ENCODE peak calls at places on chromosomes 1 and 21, in five cellular contexts. K is HCT116, F is K562, A is GM12878, W is HepG2. Z is an unnamed sample.

GRCh38 chr1:245091818-245092637 is 62.8 kb upstream of the KIF26B start:
- DNase-seq in W (peak), F (peak), A (no peak), K (peak), Z (peak)

GRCh38 chr1:198563578-198563977 is 23.1 kb upstream of the ATP6V1G3 start:
- DNase-seq in W (no peak), F (no peak), K (no peak), A (no peak), Z (no peak)

GRCh38 chr1:214593158-214593557 is 9.8 kb upstream of the CENPF start:
- DNase-seq in A (no peak), K (no peak), W (no peak), F (no peak), Z (no peak)

GRCh38 chr1:177913762-177914540 is 55.9 kb downstream of the SEC16B start:
- DNase-seq in A (no peak), F (no peak), W (peak), K (peak), Z (peak)

GRCh38 chr1:207869859-207870258 is 41.1 kb downstream of the CD34 start:
- DNase-seq in W (no peak), F (no peak), K (no peak), A (no peak), Z (no peak)

GRCh38 chr1:236280438-236281285 is 1.1 kb downstream of the ERO1B start:
- DNase-seq in A (no peak), F (no peak), W (no peak), K (no peak), Z (peak)

GRCh38 chr21:41217656-41218380 is 49.9 kb downstream of the BACE2 start:
- DNase-seq in A (no peak), W (no peak), F (peak), K (no peak), Z (no peak)

GRCh38 chr1:150813028-150813707 is 5.1 kb upstream of the CTSK start:
- DNase-seq in W (peak), F (peak), A (no peak), K (peak), Z (peak)

GRCh38 chr1:25451903-25452302 is 21.2 kb downstream of the MACO1 start:
- DNase-seq in F (no peak), W (no peak), A (no peak), K (no peak), Z (no peak)

GRCh38 chr1:220451541-220451940 is 76.4 kb upstream of the MARK1 start:
- DNase-seq in W (peak), A (no peak), F (no peak), K (no peak), Z (no peak)

GRCh38 chr1:82927753-82928152 is 1071.2 kb downstream of the TTLL7 start:
- DNase-seq in W (no peak), F (no peak), K (no peak), A (no peak), Z (no peak)

GRCh38 chr1:153566414-153567371 is 1.0 kb upstream of the S100A2 start:
- DNase-seq in A (peak), F (peak), W (peak), K (peak), Z (peak)

GRCh38 chr1:230280906-230281413 is 145.2 kb downstream of the PGBD5 start:
- DNase-seq in F (no peak), W (no peak), K (no peak), A (no peak), Z (no peak)

GRCh38 chr21:44989943-44990780 is 50.3 kb downstream of the SLX9 start:
- DNase-seq in A (no peak), W (no peak), F (no peak), K (no peak), Z (peak)

GRCh38 chr21:15706686-15707085 is 23.1 kb upstream of the USP25 start:
- DNase-seq in W (no peak), A (no peak), K (peak), F (no peak), Z (no peak)

GRCh38 chr1:211944733-211945500 is 90.4 kb downstream of the INTS7 start:
- DNase-seq in K (no peak), W (peak), A (no peak), F (no peak), Z (no peak)

GRCh38 chr1:26081267-26082019 is 14.0 kb upstream of the TRIM63 start:
- DNase-seq in A (no peak), F (peak), K (no peak), W (no peak), Z (no peak)

GRCh38 chr1:8891405-8891804 is 12.9 kb upstream of the ENO1 start:
- DNase-seq in W (no peak), F (no peak), K (no peak), A (no peak), Z (no peak)

GRCh38 chr1:193284219-193284618 is 97.8 kb upstream of the B3GALT2 start:
- DNase-seq in A (no peak), K (no peak), F (no peak), W (no peak), Z (no peak)

GRCh38 chr1:1358433-1359201 is at the start of gene MXRA8:
- DNase-seq in W (peak), A (no peak), K (no peak), F (peak), Z (no peak)

GRCh38 chr1:228262475-228262874 is 54.6 kb downstream of the OBSCN start:
- DNase-seq in K (no peak), A (no peak), F (no peak), W (no peak), Z (no peak)

GRCh38 chr21:44657635-44658183 is at the start of gene KRTAP12-3:
- DNase-seq in A (no peak), F (no peak), W (no peak), K (no peak), Z (no peak)

GRCh38 chr1:244207042-244207934 is 156.2 kb downstream of the ZBTB18 start:
- DNase-seq in F (no peak), K (no peak), W (no peak), A (no peak), Z (no peak)

GRCh38 chr1:19517017-19517416 is 31.7 kb upstream of the CAPZB start:
- DNase-seq in K (no peak), A (no peak), W (no peak), F (no peak), Z (no peak)

GRCh38 chr21:19540287-19540686 is 1136.7 kb upstream of the TMPRSS15 start:
- DNase-seq in W (no peak), A (no peak), K (no peak), F (peak), Z (no peak)

GRCh38 chr1:169367096-169367685 is 406 bp downstream of the NME7 start:
- DNase-seq in F (no peak), A (no peak), K (no peak), W (no peak), Z (peak)

GRCh38 chr1:153792631-153793041 is 17.4 kb downstream of the SLC27A3 start:
- DNase-seq in W (no peak), A (no peak), F (no peak), K (no peak), Z (no peak)

GRCh38 chr1:32816676-32817158 is 441 bp downstream of the YARS1 start:
- DNase-seq in W (peak), K (no peak), A (no peak), F (peak), Z (peak)

GRCh38 chr1:102190429-102190828 is 193.7 kb upstream of the OLFM3 start:
- DNase-seq in W (no peak), F (no peak), A (no peak), K (no peak), Z (no peak)

GRCh38 chr21:44888581-44889550 is 15.4 kb upstream of the PTTG1IP start:
- DNase-seq in K (no peak), A (no peak), W (no peak), F (no peak), Z (no peak)

GRCh38 chr1:220573836-220574235 is 45.9 kb downstream of the MARK1 start:
- DNase-seq in F (no peak), K (no peak), W (no peak), A (no peak), Z (no peak)

GRCh38 chr21:44539031-44539430 is 964 bp downstream of the KRTAP10-1 start:
- DNase-seq in W (no peak), K (no peak), A (no peak), F (no peak), Z (no peak)

GRCh38 chr1:176241385-176242015 is 34.4 kb upstream of the COP1 start:
- DNase-seq in F (no peak), K (peak), W (no peak), A (no peak), Z (no peak)

GRCh38 chr1:58921751-58922150 is 137.9 kb upstream of the JUN start:
- DNase-seq in F (no peak), K (no peak), W (no peak), A (no peak), Z (no peak)

GRCh38 chr1:53697671-53698380 is 41.1 kb downstream of the GLIS1 start:
- DNase-seq in K (no peak), A (no peak), F (no peak), W (no peak), Z (no peak)

GRCh38 chr1:20558180-20558579 is 5.8 kb downstream of the FAM43B start:
- DNase-seq in A (no peak), W (no peak), K (no peak), F (no peak), Z (no peak)

GRCh38 chr1:11502516-11502915 is 23.6 kb downstream of the DISP3 start:
- DNase-seq in W (no peak), K (no peak), A (no peak), F (no peak), Z (no peak)

GRCh38 chr1:11501491-11501897 is 22.5 kb downstream of the DISP3 start:
- DNase-seq in F (no peak), W (no peak), K (no peak), A (no peak), Z (no peak)

GRCh38 chr1:11499825-11500331 is 20.9 kb downstream of the DISP3 start:
- DNase-seq in K (no peak), A (no peak), F (no peak), W (no peak), Z (peak)

GRCh38 chr1:11500881-11501280 is 21.9 kb downstream of the DISP3 start:
- DNase-seq in W (no peak), F (no peak), K (no peak), A (no peak), Z (no peak)

GRCh38 chr1:11501906-11502485 is 23.0 kb downstream of the DISP3 start:
- DNase-seq in F (no peak), W (no peak), K (no peak), A (no peak), Z (no peak)
- TF ChIP-seq REST in F (no peak), W (no peak), K (no peak), A (no peak), Z (no peak)

GRCh38 chr1:13807213-13807612 is 107.2 kb downstream of the PRDM2 start:
- DNase-seq in F (peak), A (no peak), W (peak), K (peak), Z (peak)
- TF ChIP-seq ZBTB33 in F (no peak), A (no peak), W (no peak), K (no peak), Z (no peak)

GRCh38 chr1:210259496-210259895 is 26.9 kb downstream of the SERTAD4 start:
- DNase-seq in F (no peak), A (no peak), W (no peak), K (no peak), Z (no peak)
- TF ChIP-seq REST in F (no peak), A (no peak), W (no peak), K (no peak), Z (no peak)

GRCh38 chr1:206713070-206713469 is 28.4 kb downstream of the MAPKAPK2 start:
- DNase-seq in K (no peak), W (no peak), F (no peak), A (no peak), Z (no peak)
- TF ChIP-seq ZBTB33 in K (no peak), W (no peak), F (no peak), A (no peak), Z (no peak)

GRCh38 chr21:25801217-25802015 is 66.6 kb downstream of the GABPA start:
- DNase-seq in K (peak), F (peak), A (peak), W (peak), Z (peak)
- TF ChIP-seq REST in K (no peak), F (no peak), A (no peak), W (peak), Z (no peak)

GRCh38 chr1:160375788-160376524 is 9.1 kb downstream of the NHLH1 start:
- DNase-seq in F (no peak), A (no peak), K (no peak), W (peak), Z (no peak)
- TF ChIP-seq ZBTB33 in F (no peak), A (no peak), K (no peak), W (no peak), Z (no peak)

GRCh38 chr1:163083690-163084089 is 14.5 kb downstream of the RGS4 start:
- DNase-seq in W (no peak), A (no peak), F (no peak), K (no peak), Z (no peak)
- TF ChIP-seq REST in W (no peak), A (no peak), F (no peak), K (no peak), Z (no peak)

GRCh38 chr1:202624781-202625108 is 85.5 kb downstream of the SYT2 start:
- DNase-seq in A (no peak), F (no peak), K (no peak), W (no peak), Z (no peak)

GRCh38 chr1:202624088-202624780 is 86.0 kb downstream of the SYT2 start:
- DNase-seq in A (no peak), W (no peak), K (no peak), F (no peak), Z (no peak)

GRCh38 chr1:202621446-202621845 is 88.8 kb downstream of the SYT2 start:
- DNase-seq in A (no peak), K (no peak), F (no peak), W (no peak), Z (no peak)

GRCh38 chr1:202622388-202622787 is 87.9 kb downstream of the SYT2 start:
- DNase-seq in A (no peak), W (no peak), F (no peak), K (no peak), Z (no peak)

GRCh38 chr1:202623075-202623474 is 87.2 kb downstream of the SYT2 start:
- DNase-seq in W (no peak), F (peak), K (no peak), A (no peak), Z (no peak)
- TF ChIP-seq ZBTB33 in W (no peak), F (no peak), K (no peak), A (no peak), Z (no peak)

GRCh38 chr1:41842282-41842681 is 76.4 kb downstream of the HIVEP3 start:
- DNase-seq in F (no peak), A (no peak), K (no peak), W (no peak), Z (peak)

GRCh38 chr1:41844255-41844654 is 74.5 kb downstream of the HIVEP3 start:
- DNase-seq in A (no peak), K (no peak), W (no peak), F (no peak), Z (no peak)

GRCh38 chr1:41840592-41841246 is 78.0 kb downstream of the HIVEP3 start:
- DNase-seq in K (peak), W (no peak), A (no peak), F (no peak), Z (peak)

GRCh38 chr1:41844781-41845180 is 73.9 kb downstream of the HIVEP3 start:
- DNase-seq in K (no peak), W (no peak), A (no peak), F (no peak), Z (no peak)

DNA sequence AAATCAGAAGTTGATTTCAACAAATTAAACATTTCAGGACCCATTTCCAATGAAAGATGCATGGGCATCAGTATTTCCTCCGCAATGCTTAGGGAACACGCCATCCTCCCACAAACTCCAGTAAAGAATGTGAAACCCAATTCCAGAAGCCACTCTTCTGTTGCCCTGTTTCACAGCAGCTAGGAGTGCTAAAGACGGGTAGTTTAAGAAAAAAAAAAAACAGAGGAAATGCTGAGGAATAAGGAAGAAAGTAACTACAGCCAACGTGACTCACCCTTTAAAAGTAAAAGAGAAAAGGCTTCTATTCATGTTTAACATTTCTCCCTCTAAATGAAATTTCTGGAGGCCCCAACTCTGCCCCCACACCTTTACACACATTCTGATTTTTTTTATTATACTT is 75.3 kb downstream of the HIVEP3 start:
- DNase-seq in A (no peak), F (no peak), K (no peak), W (no peak), Z (no peak)
- TF ChIP-seq REST in A (no peak), F (no peak), K (no peak), W (no peak), Z (no peak)

Z was measured in SK-N-SH.